ENCODE peak calls at places on chromosomes 12 and 14, in six cellular contexts. D, U, L, O, S and E are unnamed samples.

GRCh38 chr12:122867701-122868461 is 28.0 kb downstream of the VPS37B start:
- DNase-seq in L (no peak), O (no peak), S (no peak), U (peak; percentile 37), D (no peak), E (no peak)

GRCh38 chr14:70018713-70019201 is 139.5 kb downstream of the SMOC1 start:
- DNase-seq in L (no peak), D (no peak), S (peak; percentile 10), U (no peak), O (peak; percentile 28), E (no peak)

GRCh38 chr12:69064734-69065413 is 131.9 kb upstream of the CPM start:
- DNase-seq in U (no peak), O (no peak), S (no peak), D (no peak), L (no peak), E (no peak)

GRCh38 chr14:81408595-81408994 is 8.5 kb upstream of the STON2 start:
- DNase-seq in D (no peak), U (no peak), L (no peak), S (no peak), O (no peak), E (no peak)

GRCh38 chr12:19963972-19964371 is 404.4 kb upstream of the PDE3A start:
- DNase-seq in U (no peak), D (no peak), S (no peak), O (no peak), L (no peak), E (no peak)

GRCh38 chr14:77143071-77143470 is 1.5 kb upstream of the ZDHHC22 start:
- DNase-seq in L (no peak), O (no peak), D (no peak), U (no peak), S (no peak), E (no peak)

GRCh38 chr12:93568091-93568490 is 4.4 kb upstream of the SOCS2 start:
- DNase-seq in D (no peak), U (no peak), O (no peak), S (no peak), L (no peak), E (no peak)

GRCh38 chr14:94427016-94427613 is 25.5 kb downstream of the SERPINA11 start:
- DNase-seq in L (no peak), D (no peak), U (no peak), S (no peak), O (no peak), E (no peak)

GRCh38 chr12:24379493-24379892 is 430.0 kb upstream of the SOX5 start:
- DNase-seq in D (no peak), O (no peak), L (peak; percentile 45), S (no peak), U (no peak), E (no peak)

GRCh38 chr14:59679872-59680271 is 103.3 kb upstream of the CCDC175 start:
- DNase-seq in D (no peak), S (no peak), U (no peak), O (no peak), L (peak; percentile 20), E (no peak)

GRCh38 chr12:132356686-132357622 is 27.6 kb upstream of the GALNT9 start:
- DNase-seq in U (no peak), O (peak; percentile 69), D (no peak), L (peak; percentile 90), S (peak; percentile 33), E (peak; percentile 90)

GRCh38 chr12:11785722-11786121 is 136.2 kb downstream of the ETV6 start:
- DNase-seq in O (peak; percentile 33), D (no peak), L (no peak), U (no peak), S (peak; percentile 38), E (no peak)

GRCh38 chr14:55094630-55095157 is 34.4 kb upstream of the LGALS3 start:
- DNase-seq in O (peak; percentile 83), U (no peak), D (no peak), S (no peak), L (peak; percentile 53), E (no peak)

GRCh38 chr12:116665666-116666304 is 72.1 kb downstream of the SPRING1 start:
- DNase-seq in D (no peak), U (no peak), L (no peak), S (no peak), O (no peak), E (no peak)

GRCh38 chr12:12441891-12442461 is 85.1 kb downstream of the BORCS5 start:
- DNase-seq in U (no peak), S (no peak), L (peak; percentile 15), O (no peak), D (no peak), E (no peak)

GRCh38 chr14:34030864-34031263 is 80.0 kb upstream of the EGLN3 start:
- DNase-seq in O (peak; percentile 98), L (no peak), S (no peak), U (no peak), D (no peak), E (no peak)

GRCh38 chr14:87643005-87643404 is 350.0 kb downstream of the GALC start:
- DNase-seq in L (peak; percentile 40), O (peak; percentile 20), U (no peak), S (no peak), D (no peak), E (no peak)

GRCh38 chr12:116495260-116495659 is 63.9 kb upstream of the MAP1LC3B2 start:
- DNase-seq in U (no peak), S (peak; percentile 25), O (peak; percentile 56), L (no peak), D (no peak), E (no peak)

GRCh38 chr12:49098035-49098451 is 3.4 kb upstream of the DHH start:
- DNase-seq in S (no peak), O (peak; percentile 47), U (peak; percentile 58), L (peak; percentile 67), D (peak; percentile 48), E (peak; percentile 63)

GRCh38 chr12:92574911-92575570 is 127.7 kb upstream of the PLEKHG7 start:
- DNase-seq in D (no peak), O (no peak), S (no peak), U (no peak), L (no peak), E (no peak)

GRCh38 chr14:41830679-41831078 is 224.0 kb downstream of the LRFN5 start:
- DNase-seq in U (no peak), O (peak; percentile 63), S (no peak), L (peak; percentile 37), D (no peak), E (no peak)

GRCh38 chr14:77882098-77882497 is 82.2 kb downstream of the ADCK1 start:
- DNase-seq in O (no peak), U (no peak), D (no peak), S (no peak), L (peak; percentile 46), E (no peak)

GRCh38 chr14:93984987-93985410 is 8.6 kb upstream of the ASB2 start:
- DNase-seq in O (peak; percentile 41), L (peak; percentile 53), S (no peak), D (no peak), U (no peak), E (no peak)

GRCh38 chr12:7411343-7411742 is 32.6 kb downstream of the CD163L1 start:
- DNase-seq in O (no peak), D (no peak), S (no peak), U (peak; percentile 2), L (no peak), E (no peak)

GRCh38 chr14:81344461-81345160 is 55.5 kb downstream of the STON2 start:
- DNase-seq in D (no peak), O (no peak), U (no peak), L (no peak), S (no peak), E (no peak)

GRCh38 chr14:99189201-99189801 is 82.7 kb downstream of the BCL11B start:
- DNase-seq in U (no peak), L (peak; percentile 59), D (no peak), O (no peak), S (no peak), E (no peak)

GRCh38 chr14:103880334-103880985 is 33.1 kb upstream of the PPP1R13B start:
- DNase-seq in S (peak; percentile 70), D (no peak), L (peak; percentile 50), O (peak; percentile 69), U (no peak), E (no peak)

GRCh38 chr14:77085538-77085937 is 12.5 kb upstream of the CIPC start:
- DNase-seq in O (no peak), U (no peak), S (no peak), D (no peak), L (no peak), E (no peak)

GRCh38 chr12:57235012-57235727 is 5.7 kb downstream of the SHMT2 start:
- DNase-seq in O (no peak), D (no peak), S (no peak), L (no peak), U (no peak), E (no peak)
- TF ChIP-seq CTCF in O (no peak), D (no peak), S (no peak), L (no peak), U (no peak), E (no peak)

DNA sequence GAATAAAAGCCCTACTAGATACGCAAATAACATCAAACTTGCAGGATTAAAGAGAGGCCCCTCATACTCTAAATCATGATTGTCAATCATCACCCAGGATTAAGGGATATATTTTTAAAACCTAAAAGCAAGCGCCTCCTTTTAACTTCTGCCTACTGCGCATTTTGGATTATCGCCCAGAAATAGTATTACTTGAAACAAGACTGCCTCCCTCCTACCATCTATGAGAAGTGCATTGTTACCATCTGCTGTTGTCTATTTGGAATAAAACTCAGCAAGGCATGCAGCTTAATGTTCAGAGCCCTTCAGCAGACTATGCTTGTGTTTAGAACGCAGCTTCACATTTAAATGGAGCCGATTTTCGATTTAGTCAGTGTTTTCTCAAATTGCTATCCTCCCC is 79.6 kb downstream of the EXOC5 start:
- DNase-seq in O (peak; percentile 46), D (no peak), U (no peak), L (peak; percentile 90), S (no peak), E (peak; percentile 34)
- TF ChIP-seq CTCF in O (peak; percentile 21), D (no peak), U (no peak), L (peak; percentile 77), S (no peak), E (peak; percentile 67)

DNA sequence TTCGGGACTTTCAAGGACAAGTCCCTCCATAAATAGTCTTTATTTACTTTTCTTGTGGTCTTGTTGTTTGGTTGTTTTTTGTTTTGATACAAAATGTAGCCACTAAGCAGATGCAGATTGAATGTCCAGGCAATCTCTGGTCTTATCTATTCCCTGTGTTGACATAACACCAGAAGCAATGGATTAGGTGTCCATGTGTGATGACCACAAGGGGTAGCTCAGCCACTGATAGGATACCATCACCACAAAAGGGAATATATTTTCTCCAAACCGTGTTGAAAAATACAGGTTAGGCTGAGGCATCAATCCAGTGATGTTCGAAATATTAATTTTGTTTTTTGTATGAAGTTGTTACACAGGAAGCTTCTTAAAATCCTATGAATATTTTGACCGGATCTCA is 196.3 kb downstream of the EPS8 start:
- DNase-seq in L (no peak), S (no peak), O (peak; percentile 44), D (no peak), U (no peak), E (no peak)
- TF ChIP-seq CTCF in L (peak; percentile 20), S (no peak), O (peak; percentile 36), D (no peak), U (no peak), E (no peak)

GRCh38 chr12:33514893-33515292 is 75.3 kb upstream of the SYT10 start:
- DNase-seq in S (no peak), L (no peak), O (no peak), U (no peak), D (no peak), E (no peak)
- TF ChIP-seq CTCF in S (no peak), L (no peak), O (no peak), U (peak; percentile 58), D (no peak), E (no peak)